ENCODE peak calls at places on chromosomes 1 and 21, in seven cellular contexts. S, Y, A, M, X, P and Z are unnamed samples.

GRCh38 chr1:49435291-49435690 is 588.5 kb downstream of the AGBL4 start:
- DNase-seq in P (no peak), A (no peak), Y (no peak), S (no peak), M (no peak), X (no peak), Z (no peak)

GRCh38 chr1:167671727-167672511 is 41.9 kb downstream of the RCSD1 start:
- DNase-seq in M (no peak), A (no peak), X (no peak), Y (no peak), P (no peak), S (no peak), Z (no peak)

GRCh38 chr1:40646385-40646784 is 19.1 kb downstream of the RIMS3 start:
- DNase-seq in A (no peak), S (no peak), P (no peak), Y (no peak), X (no peak), M (no peak), Z (no peak)

GRCh38 chr1:58844176-58844575 is 60.3 kb upstream of the JUN start:
- DNase-seq in S (no peak), P (no peak), Y (no peak), X (no peak), A (no peak), M (no peak), Z (no peak)

GRCh38 chr1:203563291-203563690 is 63.3 kb upstream of the ATP2B4 start:
- DNase-seq in Y (no peak), A (no peak), S (no peak), P (no peak), M (no peak), X (no peak), Z (no peak)

GRCh38 chr1:15985611-15986272 is 9.8 kb upstream of the ZBTB17 start:
- DNase-seq in P (no peak), M (no peak), S (no peak), A (no peak), Y (no peak), X (no peak), Z (no peak)

GRCh38 chr21:32921632-32922230 is 104.0 kb upstream of the OLIG2 start:
- DNase-seq in M (no peak), Y (peak; percentile 31), A (no peak), P (peak; percentile 73), S (peak; percentile 37), X (no peak), Z (peak; percentile 86)

GRCh38 chr21:31848339-31848985 is 24.4 kb upstream of the HUNK start:
- DNase-seq in Y (no peak), A (no peak), X (no peak), S (no peak), P (no peak), M (no peak), Z (no peak)

GRCh38 chr1:30473920-30474817 is 249.2 kb downstream of the MATN1 start:
- DNase-seq in Y (no peak), A (no peak), M (no peak), S (peak; percentile 1), X (no peak), P (no peak), Z (peak; percentile 12)

GRCh38 chr1:208007319-208007937 is 96.5 kb upstream of the CD34 start:
- DNase-seq in Y (no peak), M (no peak), S (no peak), P (no peak), X (no peak), A (no peak), Z (no peak)

GRCh38 chr1:172990598-172991215 is 60.0 kb downstream of the TNFSF18 start:
- DNase-seq in S (no peak), A (no peak), X (no peak), Y (no peak), P (no peak), M (no peak), Z (no peak)

GRCh38 chr1:86052948-86053698 is 103.4 kb downstream of the COL24A1 start:
- DNase-seq in P (no peak), S (no peak), A (no peak), Y (no peak), X (no peak), M (no peak), Z (no peak)

GRCh38 chr1:152777510-152778137 is 2.7 kb downstream of the LCE1F start:
- DNase-seq in X (no peak), A (no peak), P (peak; percentile 81), Y (no peak), S (no peak), M (no peak), Z (no peak)

GRCh38 chr1:226044514-226045132 is 17.9 kb upstream of the H3-3A start:
- DNase-seq in S (no peak), X (no peak), Y (no peak), A (no peak), M (no peak), P (no peak), Z (no peak)

GRCh38 chr1:50266509-50266908 is 156.7 kb downstream of the DMRTA2 start:
- DNase-seq in P (no peak), A (no peak), S (no peak), M (no peak), Y (no peak), X (no peak), Z (no peak)

GRCh38 chr21:44696572-44696971 is 400 bp upstream of the KRTAP10-12 start:
- DNase-seq in S (no peak), X (no peak), A (peak; percentile 34), Y (no peak), M (no peak), P (no peak), Z (no peak)

GRCh38 chr1:227902641-227902990 is 45.1 kb downstream of the WNT9A start:
- DNase-seq in S (no peak), X (no peak), M (no peak), Y (no peak), P (no peak), A (no peak), Z (no peak)

GRCh38 chr1:12616709-12617373 is 1.2 kb downstream of the DHRS3 start:
- DNase-seq in X (no peak), M (no peak), S (no peak), A (no peak), P (no peak), Y (no peak), Z (peak; percentile 41)
- H3K27ac ChIP-seq in X (peak overlapping the region; percentile 100), M (peak overlapping the region; percentile 68), S (peak overlapping the region; percentile 98), A (peak overlapping the region; percentile 95), P (peak overlapping the region; percentile 99), Y (peak overlapping the region; percentile 84), Z (peak overlapping the region; percentile 88)

DNA sequence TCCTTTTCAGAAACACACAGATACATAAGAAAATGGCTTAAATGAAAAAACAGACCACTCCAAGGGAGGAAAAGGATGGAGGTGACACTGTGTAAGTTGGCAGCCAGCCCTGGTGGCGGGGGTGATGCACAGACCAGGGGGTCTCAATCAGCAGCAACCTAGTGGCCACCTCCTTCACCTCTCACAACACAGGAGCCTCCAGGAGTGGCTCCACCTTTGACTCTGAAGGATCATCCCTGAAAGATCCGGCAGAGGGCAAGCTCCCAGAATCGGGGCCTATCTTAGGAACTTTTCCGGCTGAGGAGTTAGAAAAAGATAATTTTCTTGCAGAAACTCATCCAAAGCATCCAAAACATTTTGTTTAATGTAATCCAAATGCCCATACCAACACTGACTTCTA is 51.2 kb upstream of the SMYD2 start:
- DNase-seq in Y (no peak), X (no peak), S (no peak), P (peak; percentile 16), A (no peak), M (no peak), Z (no peak)
- TF ChIP-seq CTCF in Y (no peak), X (no peak), S (no peak), P (no peak), A (no peak), M (no peak), Z (no peak)

GRCh38 chr21:43321111-43321510 is 105.8 kb downstream of the SIK1 start:
- DNase-seq in A (no peak), X (no peak), S (no peak), M (no peak), P (no peak), Y (no peak), Z (no peak)

GRCh38 chr21:43322805-43323204 is 104.1 kb downstream of the SIK1 start:
- DNase-seq in P (no peak), X (no peak), S (no peak), A (no peak), M (no peak), Y (no peak), Z (no peak)

GRCh38 chr21:43323244-43324005 is 103.5 kb downstream of the SIK1 start:
- DNase-seq in M (no peak), S (peak; percentile 93), P (no peak), A (no peak), X (no peak), Y (no peak), Z (peak; percentile 87)

GRCh38 chr21:43321611-43322010 is 105.3 kb downstream of the SIK1 start:
- DNase-seq in M (no peak), A (no peak), S (no peak), X (no peak), Y (no peak), P (no peak), Z (peak; percentile 58)

DNA sequence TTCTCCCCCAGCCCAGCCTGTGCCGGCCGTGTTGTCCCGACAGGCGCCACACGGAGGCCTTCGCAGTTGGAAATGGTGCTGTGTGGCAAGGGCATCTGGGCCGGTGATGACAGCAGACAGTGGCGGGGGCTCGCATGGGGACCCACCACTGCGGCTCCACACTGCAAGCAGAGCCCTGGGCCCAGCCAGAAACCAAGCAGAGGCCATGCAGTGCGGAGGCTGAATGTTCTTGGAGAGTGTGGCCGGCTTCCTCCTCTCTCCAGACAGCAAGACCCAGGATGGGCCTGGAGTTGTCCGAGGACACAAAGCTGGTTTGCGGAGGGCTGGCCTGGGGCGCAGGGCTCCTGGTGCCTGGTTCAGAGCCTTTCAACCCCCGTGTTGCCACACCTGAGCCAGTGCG is 104.6 kb downstream of the SIK1 start:
- DNase-seq in P (no peak), S (no peak), A (no peak), M (no peak), X (no peak), Y (no peak), Z (no peak)
- H3K27ac ChIP-seq in P (no peak overlapping the region), S (no peak overlapping the region), A (no peak overlapping the region), M (no peak overlapping the region), X (no peak overlapping the region), Y (no peak overlapping the region), Z (no peak overlapping the region)

GRCh38 chr21:19321688-19322087 is 918.1 kb upstream of the TMPRSS15 start:
- DNase-seq in Y (no peak), A (no peak), X (no peak), M (no peak), P (peak; percentile 16), S (no peak), Z (no peak)

GRCh38 chr21:19326581-19327319 is 923.2 kb upstream of the TMPRSS15 start:
- DNase-seq in Y (no peak), S (no peak), X (no peak), P (no peak), M (no peak), A (no peak), Z (no peak)

DNA sequence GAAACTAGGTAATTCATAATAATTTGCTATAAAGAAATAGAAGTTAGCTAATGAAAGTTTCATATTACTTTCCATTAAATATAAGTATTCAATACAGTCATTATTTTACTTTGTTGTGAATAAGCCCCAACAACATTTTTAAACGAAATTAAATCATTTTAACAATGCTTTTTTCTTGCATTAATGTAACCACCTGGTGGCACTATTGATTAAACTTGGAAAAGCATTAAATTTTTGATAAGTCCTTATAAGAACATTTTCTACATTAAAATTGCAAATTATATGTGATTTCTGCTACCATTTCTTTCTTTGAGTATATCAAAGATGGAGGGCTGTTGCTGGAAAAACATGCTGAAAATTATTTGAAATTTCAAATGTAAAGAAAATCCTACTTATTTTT is 918.8 kb upstream of the TMPRSS15 start:
- DNase-seq in P (peak; percentile 7), Y (no peak), A (no peak), M (no peak), X (no peak), S (no peak), Z (no peak)
- TF ChIP-seq CTCF in P (peak; percentile 54), Y (no peak), A (no peak), M (no peak), X (no peak), S (peak; percentile 37), Z (no peak)